ENCODE peak calls at places on chromosomes 6 and 20, in eight cellular contexts. N is AG10803; H is stimulated activated CD4-positive, alpha-beta T cell treated with anti-CD3 and anti-CD28 coated beads, Interleukin-2, amount 100 ng/mL, for 48 hours; U is effector memory CD4-positive, alpha-beta T cell; K is amniotic stem cell; O is AG09309; P is progenitor cell of endocrine pancreas; T is stimulated activated CD8-positive, alpha-beta memory T cell treated with anti-CD3 and anti-CD28 coated beads, Interleukin-7, amount 100 ng/mL, for 1 hour. B is an unnamed sample.

GRCh38 chr6:114785235-114786127 is 442.7 kb upstream of the HS3ST5 start:
- DNase-seq in N (no peak), H (no peak), U (no peak), K (peak; percentile 59), O (no peak), P (no peak), T (no peak), B (peak; percentile 1)

GRCh38 chr6:41705996-41706835 is 29.2 kb downstream of the TFEB start:
- DNase-seq in N (peak; percentile 79), H (peak; percentile 62), U (peak; percentile 28), K (peak; percentile 22), O (no peak), P (no peak), T (peak; percentile 30), B (peak; percentile 52)

GRCh38 chr6:158158748-158159147 is 9.3 kb downstream of the SERAC1 start:
- DNase-seq in N (peak; percentile 35), H (no peak), U (no peak), K (no peak), O (no peak), P (no peak), T (no peak), B (no peak)

GRCh38 chr6:128394171-128394570 is 126.2 kb downstream of the PTPRK start:
- DNase-seq in N (peak; percentile 28), H (no peak), U (no peak), K (no peak), O (no peak), P (no peak), T (no peak), B (no peak)

GRCh38 chr6:9621276-9621675 is 793.6 kb downstream of the TFAP2A start:
- DNase-seq in N (peak; percentile 29), H (no peak), U (no peak), K (no peak), O (peak; percentile 63), P (no peak), T (no peak), B (no peak)

GRCh38 chr6:165987483-165988305 is 180.0 kb downstream of the TBXT start:
- DNase-seq in N (peak; percentile 69), H (no peak), U (no peak), K (no peak), O (no peak), P (peak; percentile 23), T (no peak), B (peak; percentile 67)

GRCh38 chr20:38173237-38174156 is 8.4 kb upstream of the TGM2 start:
- DNase-seq in N (peak; percentile 88), H (no peak), U (no peak), K (peak; percentile 60), O (peak; percentile 74), P (peak; percentile 18), T (no peak), B (peak; percentile 87)

GRCh38 chr20:10216146-10216741 is 2.4 kb upstream of the SNAP25 start:
- DNase-seq in N (no peak), H (no peak), U (no peak), K (no peak), O (no peak), P (no peak), T (no peak), B (no peak)

GRCh38 chr20:52104546-52105044 is 87.0 kb downstream of the ZFP64 start:
- DNase-seq in N (peak; percentile 20), H (no peak), U (no peak), K (no peak), O (no peak), P (no peak), T (no peak), B (no peak)

GRCh38 chr20:25120920-25121319 is 39.0 kb upstream of the VSX1 start:
- DNase-seq in N (no peak), H (no peak), U (no peak), K (no peak), O (no peak), P (no peak), T (no peak), B (no peak)

GRCh38 chr20:23641936-23642751 is 4.4 kb upstream of the CST3 start:
- DNase-seq in N (peak; percentile 85), H (no peak), U (no peak), K (no peak), O (peak; percentile 55), P (no peak), T (no peak), B (peak; percentile 38)

GRCh38 chr20:61956396-61957342 is 109.0 kb downstream of the TAF4 start:
- DNase-seq in N (no peak), H (no peak), U (no peak), K (no peak), O (no peak), P (no peak), T (no peak), B (peak; percentile 3)

GRCh38 chr20:10731190-10731955 is 57.6 kb upstream of the JAG1 start:
- DNase-seq in N (peak; percentile 25), H (no peak), U (no peak), K (no peak), O (no peak), P (no peak), T (no peak), B (no peak)

GRCh38 chr6:10416863-10417641 is 2.2 kb upstream of the TFAP2A start:
- DNase-seq in N (no peak), H (no peak), U (no peak), K (no peak), O (no peak), P (peak; percentile 13), T (no peak), B (no peak)

GRCh38 chr6:35475573-35475972 is 7.4 kb downstream of the RPL10A start:
- DNase-seq in N (no peak), H (no peak), U (no peak), K (no peak), O (no peak), P (no peak), T (no peak), B (no peak)

GRCh38 chr6:114108119-114109002 is 137.4 kb upstream of the HDAC2 start:
- DNase-seq in N (peak; percentile 69), H (peak; percentile 31), U (no peak), K (peak; percentile 73), O (peak; percentile 31), P (peak; percentile 39), T (no peak), B (peak; percentile 54)

GRCh38 chr6:39865011-39865888 is 69.0 kb downstream of the MOCS1 start:
- DNase-seq in N (peak; percentile 48), H (peak; percentile 67), U (no peak), K (peak; percentile 32), O (peak; percentile 28), P (peak; percentile 32), T (peak; percentile 9), B (peak; percentile 49)

GRCh38 chr20:49615401-49616153 is 47.6 kb upstream of the PTGIS start:
- DNase-seq in N (no peak), H (no peak), U (no peak), K (no peak), O (no peak), P (no peak), T (no peak), B (no peak)

GRCh38 chr20:2822073-2822472 is 5.9 kb downstream of the TMEM239 start:
- DNase-seq in N (no peak), H (no peak), U (peak; percentile 27), K (no peak), O (no peak), P (no peak), T (no peak), B (no peak)

GRCh38 chr6:139338845-139339244 is 35.6 kb downstream of the CITED2 start:
- DNase-seq in N (peak; percentile 94), H (no peak), U (no peak), K (no peak), O (peak; percentile 70), P (no peak), T (no peak), B (peak; percentile 57)

GRCh38 chr20:8568068-8568467 is 436.0 kb downstream of the PLCB1 start:
- DNase-seq in N (peak; percentile 64), H (no peak), U (no peak), K (no peak), O (no peak), P (no peak), T (no peak), B (peak; percentile 57)

GRCh38 chr20:33554914-33555420 is 65.1 kb downstream of the CBFA2T2 start:
- DNase-seq in N (peak; percentile 77), H (no peak), U (peak; percentile 10), K (peak; percentile 83), O (peak; percentile 88), P (no peak), T (no peak), B (peak; percentile 92)

GRCh38 chr6:52994789-52995078 is 350 bp downstream of the GSTA4 start:
- DNase-seq in N (peak; percentile 4), H (no peak), U (no peak), K (no peak), O (no peak), P (no peak), T (no peak), B (no peak)

GRCh38 chr20:16922834-16923233 is 174.7 kb downstream of the OTOR start:
- DNase-seq in N (peak; percentile 96), H (no peak), U (no peak), K (peak; percentile 73), O (peak; percentile 79), P (no peak), T (no peak), B (peak; percentile 93)

GRCh38 chr20:63580796-63581461 is 6.9 kb upstream of the HELZ2 start:
- DNase-seq in N (peak; percentile 24), H (peak; percentile 57), U (peak; percentile 47), K (no peak), O (peak; percentile 13), P (no peak), T (peak; percentile 33), B (peak; percentile 17)

GRCh38 chr6:35146453-35146852 is 5.3 kb upstream of the TCP11 start:
- DNase-seq in N (peak; percentile 57), H (peak; percentile 26), U (no peak), K (no peak), O (no peak), P (peak; percentile 24), T (no peak), B (no peak)

GRCh38 chr6:53673138-53673801 is 7.7 kb upstream of the KLHL31 start:
- DNase-seq in N (peak; percentile 46), H (no peak), U (no peak), K (peak; percentile 26), O (no peak), P (no peak), T (no peak), B (no peak)